ENCODE peak calls at places on chromosomes 2 and 18, in nine cellular contexts. One of them, this sample, is unnamed. For H3K4me1, the result is how much of the 10 kb centered on the place peaks cover.

GRCh38 chr2:217142649-217143266 is 282.9 kb upstream of the TNP1 start:
- DNase-seq in IMR-90: no peak
- DNase-seq in naive thymus-derived CD4-positive, alpha-beta T cell: peak
- DNase-seq in stomach: no peak
- DNase-seq in mesenchymal stem cell: peak
- DNase-seq in iPS DF 6.9: peak
- DNase-seq in endodermal cell: peak
- DNase-seq in Peyer's patch: no peak
- DNase-seq in mucosa of descending colon: peak
- DNase-seq in this sample: no peak

GRCh38 chr2:23449831-23450331 is 64.9 kb downstream of the KLHL29 start:
- DNase-seq in stomach: no peak
- DNase-seq in Peyer's patch: no peak
- DNase-seq in mesenchymal stem cell: no peak
- DNase-seq in endodermal cell: no peak
- DNase-seq in naive thymus-derived CD4-positive, alpha-beta T cell: no peak
- DNase-seq in mucosa of descending colon: no peak
- DNase-seq in IMR-90: no peak
- DNase-seq in iPS DF 6.9: no peak
- DNase-seq in this sample: no peak

GRCh38 chr18:48947583-48947982 is 3.2 kb downstream of the SMAD7 start:
- DNase-seq in iPS DF 6.9: no peak
- DNase-seq in mucosa of descending colon: peak
- DNase-seq in Peyer's patch: no peak
- DNase-seq in mesenchymal stem cell: peak
- DNase-seq in endodermal cell: no peak
- DNase-seq in IMR-90: no peak
- DNase-seq in stomach: peak
- DNase-seq in naive thymus-derived CD4-positive, alpha-beta T cell: no peak
- DNase-seq in this sample: peak

GRCh38 chr2:57849843-57850242 is 196.8 kb upstream of the VRK2 start:
- DNase-seq in mucosa of descending colon: no peak
- DNase-seq in IMR-90: no peak
- DNase-seq in stomach: no peak
- DNase-seq in endodermal cell: no peak
- DNase-seq in Peyer's patch: no peak
- DNase-seq in iPS DF 6.9: no peak
- DNase-seq in naive thymus-derived CD4-positive, alpha-beta T cell: no peak
- DNase-seq in mesenchymal stem cell: no peak
- DNase-seq in this sample: no peak

GRCh38 chr2:15158117-15158516 is 403.0 kb downstream of the NBAS start:
- DNase-seq in iPS DF 6.9: no peak
- DNase-seq in mucosa of descending colon: no peak
- DNase-seq in naive thymus-derived CD4-positive, alpha-beta T cell: no peak
- DNase-seq in endodermal cell: peak
- DNase-seq in mesenchymal stem cell: no peak
- DNase-seq in stomach: no peak
- DNase-seq in IMR-90: no peak
- DNase-seq in Peyer's patch: no peak
- DNase-seq in this sample: no peak

GRCh38 chr2:237511421-237511820 is 24.4 kb downstream of the MLPH start:
- DNase-seq in mucosa of descending colon: no peak
- DNase-seq in endodermal cell: no peak
- DNase-seq in mesenchymal stem cell: no peak
- DNase-seq in naive thymus-derived CD4-positive, alpha-beta T cell: no peak
- DNase-seq in stomach: no peak
- DNase-seq in iPS DF 6.9: no peak
- DNase-seq in Peyer's patch: no peak
- DNase-seq in IMR-90: peak
- DNase-seq in this sample: no peak

GRCh38 chr2:201093573-201093972 is 21.8 kb downstream of the NDUFB3 start:
- DNase-seq in iPS DF 6.9: no peak
- DNase-seq in mucosa of descending colon: no peak
- DNase-seq in IMR-90: no peak
- DNase-seq in Peyer's patch: no peak
- DNase-seq in stomach: no peak
- DNase-seq in endodermal cell: no peak
- DNase-seq in naive thymus-derived CD4-positive, alpha-beta T cell: no peak
- DNase-seq in mesenchymal stem cell: no peak
- DNase-seq in this sample: no peak

GRCh38 chr18:55833543-55833942 is 245.6 kb upstream of the TCF4 start:
- DNase-seq in mucosa of descending colon: no peak
- DNase-seq in mesenchymal stem cell: peak
- DNase-seq in naive thymus-derived CD4-positive, alpha-beta T cell: no peak
- DNase-seq in iPS DF 6.9: no peak
- DNase-seq in Peyer's patch: no peak
- DNase-seq in IMR-90: peak
- DNase-seq in stomach: no peak
- DNase-seq in endodermal cell: no peak
- DNase-seq in this sample: peak

GRCh38 chr2:198059800-198060199 is 255.4 kb downstream of the PLCL1 start:
- DNase-seq in naive thymus-derived CD4-positive, alpha-beta T cell: no peak
- DNase-seq in mesenchymal stem cell: no peak
- DNase-seq in endodermal cell: no peak
- DNase-seq in iPS DF 6.9: no peak
- DNase-seq in IMR-90: no peak
- DNase-seq in mucosa of descending colon: no peak
- DNase-seq in Peyer's patch: no peak
- DNase-seq in stomach: no peak
- DNase-seq in this sample: no peak

GRCh38 chr2:240277073-240277806 is 136.8 kb upstream of the OTOS start:
- DNase-seq in mucosa of descending colon: no peak
- DNase-seq in iPS DF 6.9: no peak
- DNase-seq in mesenchymal stem cell: peak
- DNase-seq in naive thymus-derived CD4-positive, alpha-beta T cell: no peak
- DNase-seq in endodermal cell: peak
- DNase-seq in Peyer's patch: peak
- DNase-seq in stomach: peak
- DNase-seq in IMR-90: peak
- DNase-seq in this sample: no peak

GRCh38 chr2:148725569-148725968 is 81.0 kb downstream of the EPC2 start:
- DNase-seq in Peyer's patch: no peak
- DNase-seq in naive thymus-derived CD4-positive, alpha-beta T cell: no peak
- DNase-seq in mesenchymal stem cell: no peak
- DNase-seq in mucosa of descending colon: no peak
- DNase-seq in stomach: no peak
- DNase-seq in IMR-90: no peak
- DNase-seq in iPS DF 6.9: no peak
- DNase-seq in endodermal cell: no peak
- DNase-seq in this sample: no peak

GRCh38 chr2:148726228-148726627 is 81.7 kb downstream of the EPC2 start:
- DNase-seq in IMR-90: no peak
- DNase-seq in iPS DF 6.9: no peak
- DNase-seq in naive thymus-derived CD4-positive, alpha-beta T cell: no peak
- DNase-seq in stomach: no peak
- DNase-seq in mesenchymal stem cell: no peak
- DNase-seq in Peyer's patch: no peak
- DNase-seq in endodermal cell: no peak
- DNase-seq in mucosa of descending colon: no peak
- DNase-seq in this sample: no peak

GRCh38 chr2:148730085-148730484 is 85.5 kb downstream of the EPC2 start:
- DNase-seq in Peyer's patch: no peak
- DNase-seq in stomach: no peak
- DNase-seq in endodermal cell: no peak
- DNase-seq in iPS DF 6.9: no peak
- DNase-seq in IMR-90: peak
- DNase-seq in mesenchymal stem cell: peak
- DNase-seq in mucosa of descending colon: no peak
- DNase-seq in naive thymus-derived CD4-positive, alpha-beta T cell: no peak
- DNase-seq in this sample: no peak
- H3K4me1 ChIP-seq in Peyer's patch: under half
- H3K4me1 ChIP-seq in stomach: under half
- H3K4me1 ChIP-seq in endodermal cell: under half
- H3K4me1 ChIP-seq in iPS DF 6.9: under half
- H3K4me1 ChIP-seq in IMR-90: under half
- H3K4me1 ChIP-seq in mesenchymal stem cell: under half
- H3K4me1 ChIP-seq in mucosa of descending colon: under half
- H3K4me1 ChIP-seq in naive thymus-derived CD4-positive, alpha-beta T cell: under half
- H3K4me1 ChIP-seq in this sample: under half

DNA sequence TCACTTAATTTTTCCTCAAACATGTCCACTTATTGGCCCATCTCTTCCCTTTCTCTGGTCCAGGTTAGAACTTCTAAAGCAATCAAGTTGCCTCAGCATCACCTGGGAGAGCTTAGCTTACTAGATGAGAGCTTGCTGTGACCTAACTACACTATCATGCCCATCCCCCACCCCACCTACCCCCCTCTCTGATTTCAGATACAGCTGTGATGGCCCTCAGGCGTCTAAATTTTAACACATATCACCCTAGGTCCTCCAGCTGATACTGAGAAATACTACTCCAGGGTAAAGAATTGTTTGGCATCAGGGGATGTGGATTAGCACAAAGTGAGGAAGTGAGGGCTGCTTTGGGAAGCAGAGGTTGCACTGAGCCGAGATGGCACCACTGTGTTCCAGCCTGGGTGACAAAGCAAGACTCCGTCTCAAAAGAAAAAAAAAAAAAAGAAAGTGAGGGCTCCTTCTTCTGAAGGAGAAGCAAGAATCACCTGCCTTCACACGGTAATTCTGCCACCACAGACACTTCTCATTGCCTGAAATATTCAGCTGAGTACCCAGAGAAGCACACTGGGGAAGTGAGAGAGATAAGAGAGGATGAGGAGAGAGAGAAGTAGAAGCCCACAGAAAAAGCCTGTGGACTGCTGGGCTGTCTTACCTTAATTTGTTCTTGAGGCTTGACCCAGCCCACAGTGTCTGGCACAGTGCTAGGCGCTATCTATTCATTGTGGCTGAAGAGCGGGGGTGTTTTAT is 263.4 kb downstream of the ASXL3 start:
- DNase-seq in mucosa of descending colon: no peak
- DNase-seq in mesenchymal stem cell: no peak
- DNase-seq in naive thymus-derived CD4-positive, alpha-beta T cell: no peak
- DNase-seq in iPS DF 6.9: no peak
- DNase-seq in Peyer's patch: no peak
- DNase-seq in endodermal cell: peak
- DNase-seq in IMR-90: no peak
- DNase-seq in stomach: no peak
- DNase-seq in this sample: no peak
- H3K4me1 ChIP-seq in mucosa of descending colon: under half
- H3K4me1 ChIP-seq in mesenchymal stem cell: under half
- H3K4me1 ChIP-seq in naive thymus-derived CD4-positive, alpha-beta T cell: under half
- H3K4me1 ChIP-seq in iPS DF 6.9: under half
- H3K4me1 ChIP-seq in Peyer's patch: under half
- H3K4me1 ChIP-seq in endodermal cell: under half
- H3K4me1 ChIP-seq in IMR-90: under half
- H3K4me1 ChIP-seq in stomach: under half
- H3K4me1 ChIP-seq in this sample: under half

GRCh38 chr2:160226367-160226766 is 26.3 kb upstream of the ITGB6 start:
- DNase-seq in endodermal cell: no peak
- DNase-seq in stomach: no peak
- DNase-seq in iPS DF 6.9: no peak
- DNase-seq in mucosa of descending colon: no peak
- DNase-seq in naive thymus-derived CD4-positive, alpha-beta T cell: no peak
- DNase-seq in mesenchymal stem cell: no peak
- DNase-seq in IMR-90: no peak
- DNase-seq in Peyer's patch: no peak
- DNase-seq in this sample: no peak
- H3K4me1 ChIP-seq in endodermal cell: under half
- H3K4me1 ChIP-seq in stomach: under half
- H3K4me1 ChIP-seq in iPS DF 6.9: under half
- H3K4me1 ChIP-seq in mucosa of descending colon: under half
- H3K4me1 ChIP-seq in naive thymus-derived CD4-positive, alpha-beta T cell: under half
- H3K4me1 ChIP-seq in mesenchymal stem cell: under half
- H3K4me1 ChIP-seq in IMR-90: under half
- H3K4me1 ChIP-seq in Peyer's patch: under half
- H3K4me1 ChIP-seq in this sample: half or more

GRCh38 chr2:69021727-69022126 is 8.7 kb downstream of the ANTXR1 start:
- DNase-seq in stomach: no peak
- DNase-seq in mucosa of descending colon: no peak
- DNase-seq in endodermal cell: no peak
- DNase-seq in mesenchymal stem cell: no peak
- DNase-seq in iPS DF 6.9: no peak
- DNase-seq in Peyer's patch: no peak
- DNase-seq in IMR-90: no peak
- DNase-seq in naive thymus-derived CD4-positive, alpha-beta T cell: no peak
- DNase-seq in this sample: no peak
- H3K4me1 ChIP-seq in stomach: under half
- H3K4me1 ChIP-seq in mucosa of descending colon: under half
- H3K4me1 ChIP-seq in endodermal cell: under half
- H3K4me1 ChIP-seq in mesenchymal stem cell: under half
- H3K4me1 ChIP-seq in iPS DF 6.9: under half
- H3K4me1 ChIP-seq in Peyer's patch: under half
- H3K4me1 ChIP-seq in IMR-90: under half
- H3K4me1 ChIP-seq in naive thymus-derived CD4-positive, alpha-beta T cell: under half
- H3K4me1 ChIP-seq in this sample: under half

GRCh38 chr2:75598572-75599155 is 37.9 kb upstream of the EVA1A start:
- DNase-seq in Peyer's patch: no peak
- DNase-seq in naive thymus-derived CD4-positive, alpha-beta T cell: no peak
- DNase-seq in stomach: no peak
- DNase-seq in mucosa of descending colon: no peak
- DNase-seq in IMR-90: no peak
- DNase-seq in mesenchymal stem cell: no peak
- DNase-seq in endodermal cell: no peak
- DNase-seq in iPS DF 6.9: no peak
- DNase-seq in this sample: peak
- H3K4me1 ChIP-seq in Peyer's patch: under half
- H3K4me1 ChIP-seq in naive thymus-derived CD4-positive, alpha-beta T cell: under half
- H3K4me1 ChIP-seq in stomach: under half
- H3K4me1 ChIP-seq in mucosa of descending colon: under half
- H3K4me1 ChIP-seq in IMR-90: under half
- H3K4me1 ChIP-seq in mesenchymal stem cell: under half
- H3K4me1 ChIP-seq in endodermal cell: under half
- H3K4me1 ChIP-seq in iPS DF 6.9: under half
- H3K4me1 ChIP-seq in this sample: half or more

This sample was measured in osteoblast.